ENCODE peak calls at places on chromosomes 12 and 14, in four cellular contexts. X is dorsolateral prefrontal cortex, C is RWPE1, M is heart left ventricle. A is an unnamed sample.
A peak's percentile ranks its signal among the peaks of the same experiment; 100 is the strongest.

GRCh38 chr12:30100736-30101135 is 317.0 kb upstream of the TMTC1 start:
- DNase-seq in X (no peak), C (no peak), M (no peak), A (no peak)

GRCh38 chr12:10559241-10559640 is 53.6 kb downstream of the EIF2S3B start:
- DNase-seq in X (no peak), C (no peak), M (no peak), A (no peak)

GRCh38 chr12:49233842-49234526 is 30.9 kb upstream of the TUBA1C start:
- DNase-seq in X (peak; percentile 86), C (no peak), M (peak; percentile 73), A (peak; percentile 45)

GRCh38 chr14:74924061-74924460 is 1.0 kb upstream of the RPS6KL1 start:
- DNase-seq in X (no peak), C (no peak), M (no peak), A (no peak)

GRCh38 chr14:75409425-75410205 is 18.2 kb upstream of the JDP2 start:
- DNase-seq in X (no peak), C (no peak), M (no peak), A (no peak)

GRCh38 chr12:77788231-77789168 is 42.2 kb upstream of the NAV3 start:
- DNase-seq in X (no peak), C (no peak), M (no peak), A (no peak)

GRCh38 chr12:21656931-21657335 is 709 bp downstream of the LDHB start:
- DNase-seq in X (peak; percentile 46), C (peak; percentile 22), M (peak; percentile 42), A (peak; percentile 38)

GRCh38 chr12:8887285-8887715 is 27.0 kb upstream of the PHC1 start:
- DNase-seq in X (no peak), C (no peak), M (no peak), A (no peak)

GRCh38 chr12:65192963-65193516 is 23.7 kb downstream of the LEMD3 start:
- DNase-seq in X (no peak), C (no peak), M (no peak), A (no peak)

GRCh38 chr12:19139795-19140194 is 10.3 kb downstream of the PLEKHA5 start:
- DNase-seq in X (no peak), C (no peak), M (no peak), A (no peak)

GRCh38 chr12:64828713-64829112 is 4.3 kb downstream of the TBC1D30 start:
- DNase-seq in X (no peak), C (no peak), M (no peak), A (no peak)

GRCh38 chr14:96055753-96056508 is 16.8 kb downstream of the C14orf132 start:
- DNase-seq in X (peak; percentile 69), C (no peak), M (no peak), A (peak; percentile 31)

GRCh38 chr12:115473257-115473956 is 789.4 kb upstream of the TBX3 start:
- DNase-seq in X (no peak), C (no peak), M (no peak), A (no peak)

GRCh38 chr14:83294941-83295340 is 1761.3 kb upstream of the SEL1L start:
- DNase-seq in X (no peak), C (no peak), M (no peak), A (no peak)

GRCh38 chr12:15700595-15700994 is 88.6 kb downstream of the EPS8 start:
- DNase-seq in X (no peak), C (peak; percentile 56), M (no peak), A (no peak)

GRCh38 chr14:92747701-92748258 is 647 bp downstream of the LGMN start:
- DNase-seq in X (no peak), C (no peak), M (no peak), A (no peak)

GRCh38 chr12:30942936-30943335 is 16.4 kb downstream of the TSPAN11 start:
- DNase-seq in X (no peak), C (no peak), M (no peak), A (no peak)

GRCh38 chr12:99087278-99087677 is 442.2 kb downstream of the APAF1 start:
- DNase-seq in X (no peak), C (no peak), M (no peak), A (no peak)

GRCh38 chr12:122526683-122527477 is at the start of the genes KNTC1 and RSRC2:
- DNase-seq in X (peak; percentile 98), C (peak; percentile 99), M (peak; percentile 99), A (peak; percentile 99)

GRCh38 chr14:48319823-48320222 is 644.4 kb upstream of the MDGA2 start:
- DNase-seq in X (no peak), C (no peak), M (no peak), A (no peak)

GRCh38 chr12:40970320-40970907 is 217.7 kb upstream of the PDZRN4 start:
- DNase-seq in X (no peak), C (no peak), M (no peak), A (no peak)

GRCh38 chr14:65718629-65719028 is 306.1 kb downstream of the FUT8 start:
- DNase-seq in X (no peak), C (no peak), M (no peak), A (no peak)

GRCh38 chr12:87661770-87662402 is 367.3 kb downstream of the C12orf50 start:
- DNase-seq in X (no peak), C (peak; percentile 8), M (no peak), A (no peak)

GRCh38 chr14:80477388-80478160 is 266.3 kb upstream of the DIO2 start:
- DNase-seq in X (no peak), C (no peak), M (no peak), A (no peak)

GRCh38 chr14:99454246-99454645 is 26.4 kb downstream of the SETD3 start:
- DNase-seq in X (no peak), C (no peak), M (no peak), A (no peak)

GRCh38 chr14:35438910-35439713 is 34.6 kb upstream of the NFKBIA start:
- DNase-seq in X (no peak), C (peak; percentile 19), M (no peak), A (no peak)

GRCh38 chr14:35446450-35446849 is 41.9 kb upstream of the NFKBIA start:
- DNase-seq in X (no peak), C (no peak), M (no peak), A (no peak)

GRCh38 chr14:35441160-35441559 is 36.6 kb upstream of the NFKBIA start:
- DNase-seq in X (no peak), C (no peak), M (no peak), A (no peak)

DNA sequence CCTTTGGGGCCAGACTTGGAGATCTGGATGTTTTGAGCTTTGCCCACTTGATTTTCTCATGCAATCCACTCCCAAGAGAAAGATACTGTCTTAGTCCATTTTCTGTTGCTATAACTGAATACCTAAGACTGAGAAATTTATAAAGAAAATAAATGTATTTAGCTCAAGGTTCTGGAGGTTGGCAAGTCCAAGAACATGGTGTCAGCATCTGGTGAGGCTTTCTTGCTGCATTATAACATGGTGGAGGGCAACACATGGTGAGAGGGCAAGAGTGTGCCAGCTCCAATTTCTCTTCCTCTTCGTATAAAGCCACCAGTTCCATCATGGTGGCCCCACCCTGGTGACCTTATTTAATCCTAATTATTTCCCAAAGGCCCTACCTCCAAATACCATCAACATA is 39.6 kb upstream of the NFKBIA start:
- DNase-seq in X (no peak), C (no peak), M (no peak), A (no peak)
- H3K27ac ChIP-seq in X (no peak overlapping the region), C (no peak overlapping the region), M (no peak overlapping the region), A (no peak overlapping the region)

GRCh38 chr14:91367173-91368171 is 50.1 kb downstream of the CCDC88C start:
- DNase-seq in X (no peak), C (peak; percentile 83), M (no peak), A (no peak)

GRCh38 chr14:91371990-91372375 is 45.6 kb downstream of the CCDC88C start:
- DNase-seq in X (no peak), C (no peak), M (no peak), A (no peak)

GRCh38 chr14:91371011-91371989 is 46.3 kb downstream of the CCDC88C start:
- DNase-seq in X (no peak), C (no peak), M (no peak), A (no peak)

GRCh38 chr14:91368681-91369416 is 48.8 kb downstream of the CCDC88C start:
- DNase-seq in X (no peak), C (no peak), M (no peak), A (no peak)

DNA sequence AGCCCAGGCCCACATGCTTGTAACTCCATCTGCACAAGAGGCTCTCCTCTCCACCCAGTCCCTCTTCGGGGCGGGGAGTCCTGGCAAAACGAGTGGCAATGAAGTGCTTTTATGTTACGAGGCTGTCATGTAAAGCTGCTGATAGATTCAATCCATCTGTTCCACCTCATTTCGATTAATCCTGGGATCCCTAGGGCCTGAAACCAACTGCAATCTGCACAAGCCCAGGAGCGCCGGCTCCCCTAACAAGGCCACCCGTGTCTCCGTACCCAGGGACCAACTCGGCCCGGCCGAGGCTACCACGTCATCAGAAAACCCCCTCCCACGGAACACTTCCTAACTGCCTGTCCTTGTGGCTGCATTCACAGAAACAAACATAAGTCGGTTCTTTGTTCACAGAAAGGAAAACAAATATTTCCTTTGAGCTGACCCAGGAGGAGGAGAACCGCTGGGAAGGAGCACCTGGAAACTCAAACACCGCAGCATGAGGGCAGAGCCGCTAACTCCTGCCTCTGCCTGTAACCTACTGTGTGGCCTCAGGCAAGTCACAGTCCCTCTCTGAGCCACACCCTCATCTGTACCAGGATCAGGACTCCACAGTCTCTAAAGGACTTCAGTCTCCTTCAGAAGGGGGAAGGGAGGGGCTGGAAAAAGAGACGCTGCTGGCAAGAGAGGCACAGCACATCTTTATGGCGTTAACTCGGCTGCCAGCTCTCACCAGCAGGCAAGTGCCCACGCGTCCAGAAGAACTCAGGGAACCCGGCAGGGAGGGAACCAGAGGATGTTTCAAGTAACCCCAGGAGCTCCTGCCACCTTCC is 47.8 kb downstream of the CCDC88C start:
- DNase-seq in X (peak; percentile 72), C (peak; percentile 70), M (no peak), A (no peak)
- H3K27ac ChIP-seq in X (peak overlapping the region; percentile 69), C (peak overlapping the region; percentile 93), M (peak overlapping the region; percentile 19), A (no peak overlapping the region)

GRCh38 chr12:2118481-2119255 is 65.9 kb downstream of the CACNA1C start:
- DNase-seq in X (no peak), C (no peak), M (peak; percentile 69), A (no peak)

GRCh38 chr12:2117541-2117940 is 64.8 kb downstream of the CACNA1C start:
- DNase-seq in X (no peak), C (no peak), M (no peak), A (no peak)

GRCh38 chr12:2118061-2118460 is 65.3 kb downstream of the CACNA1C start:
- DNase-seq in X (no peak), C (no peak), M (no peak), A (no peak)

GRCh38 chr12:2120982-2121758 is 68.4 kb downstream of the CACNA1C start:
- DNase-seq in X (no peak), C (no peak), M (no peak), A (no peak)

GRCh38 chr12:2119266-2119665 is 66.5 kb downstream of the CACNA1C start:
- DNase-seq in X (no peak), C (no peak), M (no peak), A (no peak)
- H3K27ac ChIP-seq in X (peak overlapping the region; percentile 18), C (no peak overlapping the region), M (peak overlapping the region; percentile 59), A (no peak overlapping the region)

GRCh38 chr12:124750149-124750656 is 113.5 kb downstream of the SCARB1 start:
- DNase-seq in X (no peak), C (no peak), M (no peak), A (no peak)
- H3K27ac ChIP-seq in X (no peak overlapping the region), C (peak overlapping the region; percentile 15), M (no peak overlapping the region), A (peak overlapping the region; percentile 6)